ENCODE peak calls at places on chromosomes 4 and X, in six cellular contexts. M is mucosa of descending colon, N is bronchial epithelial cell, D is transverse colon, O is AG10803, Q is AG09309. J is an unnamed sample.
A peak's percentile ranks its signal among the peaks of the same experiment; 100 is the strongest.

GRCh38 chr4:103018391-103019318 is 850 bp downstream of the SLC9B1 start:
- DNase-seq in M (peak; percentile 35), N (no peak), D (peak; percentile 30), O (peak; percentile 0), Q (no peak), J (no peak)

GRCh38 chr4:15238720-15239119 is 189.1 kb upstream of the C1QTNF7 start:
- DNase-seq in M (no peak), N (peak; percentile 44), D (no peak), O (peak; percentile 58), Q (no peak), J (no peak)

GRCh38 chr4:184782731-184783472 is 42.9 kb downstream of the ACSL1 start:
- DNase-seq in M (no peak), N (no peak), D (no peak), O (no peak), Q (no peak), J (no peak)

GRCh38 chr4:89312066-89312465 is 4.5 kb upstream of the GPRIN3 start:
- DNase-seq in M (no peak), N (no peak), D (no peak), O (peak; percentile 48), Q (no peak), J (peak; percentile 13)

GRCh38 chr4:185811509-185812364 is at the start of gene SORBS2:
- DNase-seq in M (peak; percentile 74), N (peak; percentile 83), D (peak; percentile 74), O (peak; percentile 16), Q (no peak), J (peak; percentile 59)

GRCh38 chr4:107098403-107098802 is 62.3 kb upstream of the DKK2 start:
- DNase-seq in M (no peak), N (peak; percentile 35), D (no peak), O (no peak), Q (no peak), J (no peak)

GRCh38 chr4:138275946-138276621 is 33.9 kb upstream of the SLC7A11 start:
- DNase-seq in M (no peak), N (peak; percentile 93), D (no peak), O (peak; percentile 93), Q (peak; percentile 58), J (peak; percentile 80)

GRCh38 chrX:16771483-16772398 is 14.5 kb upstream of the TXLNG start:
- DNase-seq in M (peak; percentile 62), N (peak; percentile 75), D (peak; percentile 63), O (peak; percentile 1), Q (no peak), J (peak; percentile 47)

GRCh38 chr4:122836941-122837340 is 10.3 kb downstream of the FGF2 start:
- DNase-seq in M (no peak), N (peak; percentile 86), D (no peak), O (no peak), Q (no peak), J (no peak)

GRCh38 chrX:42714981-42715688 is 62.8 kb downstream of the PPP1R2C start:
- DNase-seq in M (peak; percentile 70), N (peak; percentile 58), D (peak; percentile 73), O (no peak), Q (no peak), J (peak; percentile 26)

GRCh38 chr4:40327340-40327739 is 7.8 kb upstream of the CHRNA9 start:
- DNase-seq in M (no peak), N (no peak), D (no peak), O (no peak), Q (no peak), J (no peak)

GRCh38 chr4:72569719-72570235 is 756 bp upstream of the ADAMTS3 start:
- DNase-seq in M (no peak), N (peak; percentile 7), D (no peak), O (no peak), Q (no peak), J (no peak)

GRCh38 chrX:101206471-101206870 is 13.1 kb upstream of the DRP2 start:
- DNase-seq in M (no peak), N (peak; percentile 46), D (no peak), O (peak; percentile 51), Q (no peak), J (no peak)

GRCh38 chr4:87235020-87235671 is 14.7 kb upstream of the KLHL8 start:
- DNase-seq in M (no peak), N (peak; percentile 65), D (no peak), O (no peak), Q (no peak), J (no peak)

GRCh38 chrX:150012647-150013046 is 74.4 kb upstream of the EOLA2 start:
- DNase-seq in M (no peak), N (no peak), D (no peak), O (peak; percentile 47), Q (no peak), J (no peak)

GRCh38 chrX:12115377-12115776 is 22.9 kb upstream of the FRMPD4 start:
- DNase-seq in M (no peak), N (no peak), D (no peak), O (no peak), Q (no peak), J (no peak)

GRCh38 chr4:143438710-143439109 is 74.8 kb upstream of the SMARCA5 start:
- DNase-seq in M (no peak), N (peak; percentile 5), D (no peak), O (no peak), Q (no peak), J (no peak)

GRCh38 chr4:14178421-14178820 is 550.9 kb upstream of the BOD1L1 start:
- DNase-seq in M (no peak), N (peak; percentile 76), D (no peak), O (peak; percentile 41), Q (no peak), J (no peak)

GRCh38 chrX:49164589-49165360 is 2.2 kb downstream of the MAGIX start:
- DNase-seq in M (no peak), N (no peak), D (no peak), O (no peak), Q (no peak), J (no peak)

GRCh38 chrX:49167740-49168108 is 4.0 kb upstream of the PLP2 start:
- DNase-seq in M (no peak), N (no peak), D (no peak), O (no peak), Q (no peak), J (no peak)

GRCh38 chrX:49163555-49164419 is 1.2 kb downstream of the MAGIX start:
- DNase-seq in M (peak; percentile 91), N (peak; percentile 57), D (peak; percentile 88), O (peak; percentile 75), Q (no peak), J (peak; percentile 29)

GRCh38 chrX:49165901-49166881 is 3.6 kb downstream of the MAGIX start:
- DNase-seq in M (peak; percentile 87), N (peak; percentile 83), D (peak; percentile 87), O (peak; percentile 62), Q (no peak), J (peak; percentile 28)

GRCh38 chrX:49166914-49167739 is 4.6 kb downstream of the MAGIX start:
- DNase-seq in M (peak; percentile 77), N (peak; percentile 69), D (peak; percentile 74), O (peak; percentile 86), Q (peak; percentile 49), J (peak; percentile 54)
- H3K4me3 ChIP-seq in M (no peak overlapping the region), N (peak overlapping the region; percentile 35), D (peak overlapping the region; percentile 25), O (peak overlapping the region; percentile 59), Q (peak overlapping the region; percentile 50), J (peak overlapping the region; percentile 36)

DNA sequence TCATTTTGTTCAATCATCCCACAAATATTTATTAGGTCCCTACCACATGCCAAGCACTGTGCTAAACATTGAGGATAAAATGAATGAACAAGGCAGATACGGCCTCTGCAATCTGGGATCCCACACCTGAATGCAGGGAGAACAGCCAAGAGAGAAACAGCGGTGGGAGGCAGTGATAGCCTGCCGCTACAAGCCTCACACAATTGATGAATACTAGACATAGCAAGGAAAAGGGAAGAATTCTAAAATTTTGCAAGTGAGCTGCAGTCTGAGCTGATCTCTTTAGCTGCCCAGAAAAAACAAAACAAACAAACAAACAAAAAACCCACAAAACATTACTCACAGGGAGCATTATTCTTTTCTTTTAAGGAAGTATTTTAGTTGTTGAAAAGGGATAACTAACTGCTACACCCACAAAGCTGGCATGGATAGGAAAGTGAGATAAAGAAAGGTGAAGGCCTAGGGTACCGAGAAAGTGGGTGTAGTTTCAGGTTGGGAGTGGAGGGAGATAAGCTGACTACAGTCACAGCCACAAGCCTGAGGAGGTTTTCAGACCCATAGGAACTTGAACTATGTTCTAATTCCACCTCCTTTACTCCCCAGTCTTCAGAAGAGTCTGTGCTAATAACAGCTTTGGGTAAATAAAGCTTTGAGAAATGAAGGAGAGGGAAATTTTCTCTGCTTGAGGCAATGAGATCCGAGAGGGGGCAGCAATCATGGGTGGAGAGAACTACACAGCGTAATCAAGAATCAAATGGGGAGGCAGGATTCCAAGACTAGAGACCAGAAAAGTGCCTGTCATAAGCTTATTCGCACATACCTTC is 85.4 kb downstream of the SH3RF1 start:
- DNase-seq in M (no peak), N (peak; percentile 29), D (no peak), O (no peak), Q (no peak), J (no peak)
- TF ChIP-seq CTCF in M (no peak), N (peak; percentile 7), D (no peak), O (no peak), Q (no peak), J (no peak)

GRCh38 chrX:66071116-66071515 is 31.2 kb upstream of the VSIG4 start:
- DNase-seq in M (no peak), N (no peak), D (no peak), O (no peak), Q (no peak), J (no peak)

GRCh38 chrX:66076801-66077200 is 36.9 kb upstream of the VSIG4 start:
- DNase-seq in M (no peak), N (no peak), D (no peak), O (no peak), Q (no peak), J (no peak)

GRCh38 chrX:66074920-66075879 is 35.3 kb upstream of the VSIG4 start:
- DNase-seq in M (peak; percentile 29), N (no peak), D (peak; percentile 37), O (no peak), Q (no peak), J (no peak)
- H3K4me3 ChIP-seq in M (no peak overlapping the region), N (no peak overlapping the region), D (no peak overlapping the region), O (no peak overlapping the region), Q (no peak overlapping the region), J (no peak overlapping the region)

DNA sequence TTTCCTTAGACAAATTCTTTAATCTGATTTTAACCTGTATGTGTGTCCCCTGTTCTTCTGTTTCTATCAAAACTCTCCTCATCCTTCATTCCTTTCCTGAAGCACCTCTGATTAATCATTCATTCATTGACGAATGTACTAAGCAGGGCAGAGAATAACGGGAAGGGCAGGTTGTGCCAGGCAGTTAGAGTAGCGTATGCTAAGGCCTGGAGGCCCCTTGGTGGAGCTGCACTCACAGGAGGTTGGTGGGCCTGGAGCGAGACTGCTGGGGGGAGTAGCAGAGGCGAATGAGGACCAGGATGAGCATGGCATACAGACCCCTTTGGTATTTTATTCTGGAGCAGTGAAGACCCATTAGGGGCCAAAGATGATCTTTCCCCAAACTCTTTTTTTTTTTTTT is 22.5 kb downstream of the PTTG2 start:
- DNase-seq in M (no peak), N (no peak), D (no peak), O (no peak), Q (no peak), J (no peak)
- TF ChIP-seq CTCF in M (no peak), N (no peak), D (no peak), O (no peak), Q (no peak), J (no peak)

J was measured in astrocyte of the cerebellum.